ENCODE peak calls at places on chromosomes 2 and 18, in eight cellular contexts. J, I, V, F, N, U, A and W are unnamed samples.

GRCh38 chr2:100818606-100819364 is 1.2 kb upstream of the NPAS2 start:
- DNase-seq in J (peak; percentile 77), I (peak; percentile 71), V (peak; percentile 52), F (peak; percentile 58), N (peak; percentile 82), U (peak; percentile 3), A (no peak), W (peak; percentile 55)

GRCh38 chr2:67599561-67599960 is 202.4 kb downstream of the ETAA1 start:
- DNase-seq in J (no peak), I (no peak), V (no peak), F (no peak), N (peak; percentile 46), U (no peak), A (no peak), W (no peak)

GRCh38 chr18:58934356-58934755 is 69.7 kb downstream of the ZNF532 start:
- DNase-seq in J (no peak), I (no peak), V (no peak), F (no peak), N (no peak), U (no peak), A (no peak), W (no peak)

GRCh38 chr2:153047220-153047619 is 328.8 kb downstream of the ARL6IP6 start:
- DNase-seq in J (peak; percentile 37), I (no peak), V (no peak), F (no peak), N (no peak), U (no peak), A (no peak), W (no peak)

GRCh38 chr2:196967126-196967525 is 40.6 kb upstream of the PGAP1 start:
- DNase-seq in J (peak; percentile 49), I (no peak), V (no peak), F (peak; percentile 17), N (peak; percentile 50), U (no peak), A (no peak), W (no peak)

GRCh38 chr2:32008811-32009478 is 1.9 kb downstream of the MEMO1 start:
- DNase-seq in J (no peak), I (peak; percentile 43), V (peak; percentile 48), F (peak; percentile 15), N (peak; percentile 50), U (peak; percentile 3), A (no peak), W (peak; percentile 54)

GRCh38 chr2:144424559-144425240 is 95.2 kb downstream of the ZEB2 start:
- DNase-seq in J (no peak), I (no peak), V (no peak), F (no peak), N (no peak), U (no peak), A (no peak), W (no peak)

GRCh38 chr2:177161741-177162440 is 50.7 kb upstream of the HNRNPA3 start:
- DNase-seq in J (no peak), I (peak; percentile 57), V (peak; percentile 51), F (no peak), N (peak; percentile 41), U (no peak), A (no peak), W (peak; percentile 44)

GRCh38 chr2:152241956-152242355 is 66.4 kb upstream of the STAM2 start:
- DNase-seq in J (no peak), I (no peak), V (no peak), F (no peak), N (no peak), U (no peak), A (no peak), W (no peak)

GRCh38 chr2:131801210-131801744 is 273.6 kb downstream of the CCDC74A start:
- DNase-seq in J (no peak), I (peak; percentile 6), V (no peak), F (no peak), N (no peak), U (no peak), A (no peak), W (no peak)

GRCh38 chr2:212893216-212893615 is 258.2 kb downstream of the IKZF2 start:
- DNase-seq in J (no peak), I (no peak), V (no peak), F (no peak), N (no peak), U (no peak), A (no peak), W (no peak)

GRCh38 chr18:48933578-48934399 is 17.0 kb downstream of the SMAD7 start:
- DNase-seq in J (no peak), I (no peak), V (no peak), F (no peak), N (no peak), U (no peak), A (no peak), W (no peak)

GRCh38 chr2:211329421-211329820 is 773.0 kb downstream of the CPS1 start:
- DNase-seq in J (no peak), I (no peak), V (no peak), F (no peak), N (no peak), U (no peak), A (no peak), W (no peak)

GRCh38 chr18:79439201-79440023 is 43.7 kb downstream of the NFATC1 start:
- DNase-seq in J (no peak), I (peak; percentile 56), V (peak; percentile 11), F (no peak), N (peak; percentile 74), U (peak; percentile 23), A (no peak), W (no peak)

GRCh38 chr18:67133669-67134068 is 382.9 kb downstream of the DSEL start:
- DNase-seq in J (no peak), I (no peak), V (no peak), F (no peak), N (no peak), U (no peak), A (no peak), W (no peak)

GRCh38 chr18:35620765-35621164 is 39.2 kb downstream of the GALNT1 start:
- DNase-seq in J (no peak), I (no peak), V (no peak), F (no peak), N (no peak), U (no peak), A (no peak), W (no peak)

GRCh38 chr2:28908172-28908571 is 13.7 kb downstream of the WDR43 start:
- DNase-seq in J (no peak), I (no peak), V (no peak), F (no peak), N (no peak), U (no peak), A (no peak), W (no peak)

GRCh38 chr2:128375454-128375853 is 56.8 kb upstream of the HS6ST1 start:
- DNase-seq in J (no peak), I (no peak), V (no peak), F (no peak), N (no peak), U (no peak), A (no peak), W (no peak)